ENCODE peak calls at places on chromosomes 3 and 15, in five cellular contexts. One of them, this sample, is unnamed.

GRCh38 chr3:5187920-5188418 is 462 bp downstream of the EDEM1 start:
- DNase-seq in cardiac muscle cell: peak; percentile 46
- DNase-seq in AG04450: no peak
- DNase-seq in stomach: no peak
- DNase-seq in A549: peak; percentile 38
- DNase-seq in this sample: peak; percentile 12

GRCh38 chr15:65323071-65323511 is 18.6 kb downstream of the RNU5B-1 start:
- DNase-seq in cardiac muscle cell: peak; percentile 81
- DNase-seq in AG04450: no peak
- DNase-seq in stomach: no peak
- DNase-seq in A549: no peak
- DNase-seq in this sample: no peak

GRCh38 chr3:90062018-90062417 is 954.6 kb downstream of the EPHA3 start:
- DNase-seq in cardiac muscle cell: peak; percentile 40
- DNase-seq in AG04450: no peak
- DNase-seq in stomach: no peak
- DNase-seq in A549: no peak
- DNase-seq in this sample: peak; percentile 13

GRCh38 chr3:30775070-30775469 is 119.4 kb downstream of the GADL1 start:
- DNase-seq in cardiac muscle cell: no peak
- DNase-seq in AG04450: no peak
- DNase-seq in stomach: no peak
- DNase-seq in A549: no peak
- DNase-seq in this sample: peak; percentile 6

GRCh38 chr15:73804421-73804820 is 51.3 kb upstream of the INSYN1 start:
- DNase-seq in cardiac muscle cell: no peak
- DNase-seq in AG04450: no peak
- DNase-seq in stomach: no peak
- DNase-seq in A549: no peak
- DNase-seq in this sample: no peak

GRCh38 chr15:75062706-75063105 is 39.3 kb downstream of the PPCDC start:
- DNase-seq in cardiac muscle cell: no peak
- DNase-seq in AG04450: no peak
- DNase-seq in stomach: no peak
- DNase-seq in A549: no peak
- DNase-seq in this sample: no peak

GRCh38 chr3:39404943-39405686 is 1.4 kb upstream of the RPSA start:
- DNase-seq in cardiac muscle cell: no peak
- DNase-seq in AG04450: no peak
- DNase-seq in stomach: no peak
- DNase-seq in A549: no peak
- DNase-seq in this sample: no peak

GRCh38 chr15:70636540-70637165 is 126.7 kb downstream of the UACA start:
- DNase-seq in cardiac muscle cell: peak; percentile 47
- DNase-seq in AG04450: no peak
- DNase-seq in stomach: no peak
- DNase-seq in A549: peak; percentile 42
- DNase-seq in this sample: no peak

GRCh38 chr3:46675426-46675825 is 18.1 kb downstream of the ALS2CL start:
- DNase-seq in cardiac muscle cell: no peak
- DNase-seq in AG04450: no peak
- DNase-seq in stomach: no peak
- DNase-seq in A549: no peak
- DNase-seq in this sample: no peak

GRCh38 chr15:91263632-91264477 is 163.8 kb downstream of the SV2B start:
- DNase-seq in cardiac muscle cell: peak; percentile 13
- DNase-seq in AG04450: no peak
- DNase-seq in stomach: no peak
- DNase-seq in A549: no peak
- DNase-seq in this sample: peak; percentile 59

GRCh38 chr15:85588657-85589056 is 206.1 kb downstream of the KLHL25 start:
- DNase-seq in cardiac muscle cell: peak; percentile 93
- DNase-seq in AG04450: no peak
- DNase-seq in stomach: no peak
- DNase-seq in A549: no peak
- DNase-seq in this sample: no peak

GRCh38 chr15:85589873-85590272 is 204.9 kb downstream of the KLHL25 start:
- DNase-seq in cardiac muscle cell: peak; percentile 63
- DNase-seq in AG04450: no peak
- DNase-seq in stomach: no peak
- DNase-seq in A549: peak; percentile 78
- DNase-seq in this sample: peak; percentile 22

GRCh38 chr15:85593809-85594441 is 200.8 kb downstream of the KLHL25 start:
- DNase-seq in cardiac muscle cell: no peak
- DNase-seq in AG04450: no peak
- DNase-seq in stomach: no peak
- DNase-seq in A549: no peak
- DNase-seq in this sample: no peak

GRCh38 chr15:85591622-85592021 is 203.1 kb downstream of the KLHL25 start:
- DNase-seq in cardiac muscle cell: no peak
- DNase-seq in AG04450: no peak
- DNase-seq in stomach: no peak
- DNase-seq in A549: no peak
- DNase-seq in this sample: no peak

DNA sequence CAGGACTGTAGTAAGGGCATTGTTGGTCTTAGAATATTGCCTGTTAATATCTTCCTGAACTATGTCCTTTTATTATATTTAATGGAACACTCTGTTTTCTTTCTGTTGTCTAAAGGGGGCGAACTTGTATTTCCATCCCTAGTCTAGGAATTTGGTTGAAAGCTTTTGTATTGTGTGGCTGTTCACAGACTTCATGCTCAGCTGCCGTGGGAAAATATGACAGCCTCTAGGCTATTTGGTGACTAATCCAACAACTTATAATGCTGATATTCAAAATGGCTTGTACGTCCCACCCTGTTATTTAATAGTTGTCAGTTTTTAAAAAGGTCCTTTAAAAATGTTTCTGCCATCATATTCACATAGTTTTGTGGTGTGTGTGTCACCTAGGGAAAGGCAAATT is 202.6 kb downstream of the KLHL25 start:
- DNase-seq in cardiac muscle cell: peak; percentile 86
- DNase-seq in AG04450: no peak
- DNase-seq in stomach: no peak
- DNase-seq in A549: peak; percentile 79
- DNase-seq in this sample: peak; percentile 59
- TF ChIP-seq CTCF in cardiac muscle cell: peak; percentile 49
- TF ChIP-seq CTCF in AG04450: peak; percentile 42
- TF ChIP-seq CTCF in stomach: no peak
- TF ChIP-seq CTCF in A549: peak; percentile 54
- TF ChIP-seq CTCF in this sample: no peak

GRCh38 chr15:52113246-52113645 is 671 bp upstream of the BCL2L10 start:
- DNase-seq in cardiac muscle cell: no peak
- DNase-seq in AG04450: no peak
- DNase-seq in stomach: no peak
- DNase-seq in A549: no peak
- DNase-seq in this sample: no peak

GRCh38 chr15:52113708-52114107 is 1.1 kb upstream of the BCL2L10 start:
- DNase-seq in cardiac muscle cell: no peak
- DNase-seq in AG04450: no peak
- DNase-seq in stomach: no peak
- DNase-seq in A549: peak; percentile 40
- DNase-seq in this sample: no peak

GRCh38 chr15:52114256-52114655 is 1.7 kb upstream of the BCL2L10 start:
- DNase-seq in cardiac muscle cell: no peak
- DNase-seq in AG04450: no peak
- DNase-seq in stomach: no peak
- DNase-seq in A549: no peak
- DNase-seq in this sample: no peak

GRCh38 chr15:52111517-52112202 is 915 bp downstream of the BCL2L10 start:
- DNase-seq in cardiac muscle cell: no peak
- DNase-seq in AG04450: no peak
- DNase-seq in stomach: no peak
- DNase-seq in A549: no peak
- DNase-seq in this sample: no peak

DNA sequence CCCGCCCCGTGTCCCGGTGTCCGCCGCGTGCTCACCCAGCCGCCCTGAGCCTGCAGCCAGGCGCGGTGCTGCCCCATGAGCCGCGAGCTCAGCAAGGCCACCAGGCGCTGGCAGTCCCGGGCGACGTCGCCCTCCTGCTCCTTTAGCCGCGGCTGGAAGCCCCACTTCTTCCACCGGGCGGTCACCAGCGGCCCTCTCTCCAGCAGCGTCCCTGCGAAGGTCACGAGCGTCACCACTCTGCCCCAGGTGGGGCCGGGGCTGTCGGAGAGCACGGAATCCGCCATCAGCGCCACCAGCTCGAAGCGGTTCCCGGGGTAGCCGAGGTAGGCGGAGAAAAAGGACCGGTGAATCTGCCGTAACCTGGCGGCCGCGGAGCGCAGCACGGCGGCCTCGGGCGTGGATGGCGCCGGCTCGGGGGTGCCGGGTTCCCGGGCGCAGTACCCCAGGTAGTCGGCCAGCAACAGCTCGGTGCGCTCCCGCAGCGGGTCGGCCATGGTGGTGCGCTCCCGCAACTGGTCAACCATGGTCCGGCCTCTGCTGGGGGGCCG is 298 bp downstream of the BCL2L10 start:
- DNase-seq in cardiac muscle cell: no peak
- DNase-seq in AG04450: no peak
- DNase-seq in stomach: peak; percentile 52
- DNase-seq in A549: no peak
- DNase-seq in this sample: no peak
- H3K27ac ChIP-seq in cardiac muscle cell: no peak overlapping the region
- H3K27ac ChIP-seq in AG04450: no peak overlapping the region
- H3K27ac ChIP-seq in stomach: peak overlapping the region; percentile 48
- H3K27ac ChIP-seq in A549: no peak overlapping the region
- H3K27ac ChIP-seq in this sample: no peak overlapping the region

DNA sequence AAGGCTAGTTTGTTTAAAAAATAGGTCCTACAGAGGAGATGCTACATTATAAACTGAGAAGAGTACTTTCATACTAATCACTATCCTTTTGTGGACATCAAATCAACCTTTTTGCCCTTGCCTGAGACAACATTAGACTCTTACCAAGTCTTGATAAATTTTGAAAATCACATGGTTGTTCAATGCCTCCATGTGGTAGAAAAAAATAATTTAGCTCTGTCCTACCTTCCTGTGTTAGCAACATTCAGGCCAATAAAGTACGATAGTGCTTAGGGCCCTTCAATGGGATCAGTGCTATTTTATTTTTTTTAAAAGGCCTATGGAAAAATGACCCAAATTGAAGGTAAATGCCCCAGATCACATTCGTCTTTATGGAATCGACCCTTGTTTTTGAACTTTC is 5.0 kb upstream of the UBE2E1 start:
- DNase-seq in cardiac muscle cell: peak; percentile 52
- DNase-seq in AG04450: no peak
- DNase-seq in stomach: no peak
- DNase-seq in A549: peak; percentile 41
- DNase-seq in this sample: no peak
- TF ChIP-seq CTCF in cardiac muscle cell: peak; percentile 32
- TF ChIP-seq CTCF in AG04450: peak; percentile 34
- TF ChIP-seq CTCF in stomach: no peak
- TF ChIP-seq CTCF in A549: peak; percentile 39
- TF ChIP-seq CTCF in this sample: peak; percentile 25

GRCh38 chr3:134597390-134597975 is 53.3 kb downstream of the KY start:
- DNase-seq in cardiac muscle cell: peak; percentile 13
- DNase-seq in AG04450: no peak
- DNase-seq in stomach: no peak
- DNase-seq in A549: no peak
- DNase-seq in this sample: peak; percentile 90
- H3K27ac ChIP-seq in cardiac muscle cell: no peak overlapping the region
- H3K27ac ChIP-seq in AG04450: no peak overlapping the region
- H3K27ac ChIP-seq in stomach: no peak overlapping the region
- H3K27ac ChIP-seq in A549: no peak overlapping the region
- H3K27ac ChIP-seq in this sample: peak overlapping the region; percentile 61